ENCODE peak calls at places on chromosomes 7 and 10, in ten cellular contexts. T is breast epithelium, X is NB4, A is GM12892, G is adrenal gland, D is A549, C is uterus, N is lower leg skin, F is endothelial cell of umbilical vein, H is ovary. J is an unnamed sample.

GRCh38 chr7:34165927-34166550 is 260.7 kb downstream of the BMPER start:
- DNase-seq in T (no peak), X (peak; percentile 44), A (no peak), G (no peak), D (peak; percentile 30), C (no peak), N (no peak), F (peak; percentile 37), H (no peak), J (peak; percentile 12)

GRCh38 chr10:98956576-98957260 is 278.9 kb downstream of the HPSE2 start:
- DNase-seq in T (no peak), X (peak; percentile 7), A (no peak), G (no peak), D (no peak), C (no peak), N (no peak), F (no peak), H (no peak), J (no peak)

GRCh38 chr10:114779803-114780609 is 41.6 kb upstream of the FHIP2A start:
- DNase-seq in T (no peak), X (peak; percentile 22), A (no peak), G (no peak), D (peak; percentile 40), C (no peak), N (no peak), F (peak; percentile 97), H (no peak), J (no peak)

GRCh38 chr10:84263716-84264115 is 18.9 kb downstream of the RGR start:
- DNase-seq in T (no peak), X (no peak), A (no peak), G (no peak), D (no peak), C (no peak), N (peak; percentile 31), F (no peak), H (no peak), J (no peak)

GRCh38 chr10:132245056-132245455 is 58.3 kb downstream of the DPYSL4 start:
- DNase-seq in T (no peak), X (no peak), A (no peak), G (no peak), D (no peak), C (no peak), N (no peak), F (no peak), H (no peak), J (no peak)

GRCh38 chr7:143811-144453 is 48.4 kb upstream of the FAM20C start:
- DNase-seq in T (no peak), X (no peak), A (no peak), G (peak; percentile 14), D (no peak), C (peak; percentile 11), N (no peak), F (no peak), H (no peak), J (no peak)

GRCh38 chr7:14123923-14124322 is 134.5 kb upstream of the ETV1 start:
- DNase-seq in T (no peak), X (no peak), A (no peak), G (no peak), D (no peak), C (no peak), N (no peak), F (no peak), H (no peak), J (no peak)

GRCh38 chr7:125834421-125834820 is 904.8 kb upstream of the POT1 start:
- DNase-seq in T (no peak), X (no peak), A (no peak), G (no peak), D (no peak), C (no peak), N (no peak), F (no peak), H (no peak), J (no peak)

GRCh38 chr7:30321089-30321991 is 36.9 kb downstream of the ZNRF2 start:
- DNase-seq in T (no peak), X (peak; percentile 29), A (no peak), G (no peak), D (no peak), C (no peak), N (no peak), F (no peak), H (no peak), J (no peak)

GRCh38 chr10:54815583-54815982 is 14.6 kb upstream of the PCDH15 start:
- DNase-seq in T (no peak), X (no peak), A (no peak), G (no peak), D (no peak), C (no peak), N (no peak), F (no peak), H (no peak), J (no peak)

GRCh38 chr7:104982773-104983619 is 31.0 kb upstream of the KMT2E start:
- DNase-seq in T (no peak), X (no peak), A (no peak), G (no peak), D (no peak), C (no peak), N (no peak), F (no peak), H (no peak), J (no peak)

GRCh38 chr7:127251458-127252379 is 1.0 kb downstream of the GRM8 start:
- DNase-seq in T (no peak), X (no peak), A (peak; percentile 37), G (peak; percentile 17), D (peak; percentile 15), C (no peak), N (no peak), F (no peak), H (no peak), J (no peak)

GRCh38 chr10:35511649-35512048 is 93.5 kb upstream of the GJD4 start:
- DNase-seq in T (no peak), X (peak; percentile 12), A (no peak), G (no peak), D (no peak), C (no peak), N (no peak), F (no peak), H (no peak), J (no peak)

GRCh38 chr7:50851451-50851850 is 68.8 kb upstream of the GRB10 start:
- DNase-seq in T (no peak), X (no peak), A (no peak), G (no peak), D (no peak), C (no peak), N (peak; percentile 56), F (no peak), H (no peak), J (no peak)

GRCh38 chr7:97512441-97513207 is 219.3 kb upstream of the TAC1 start:
- DNase-seq in T (no peak), X (no peak), A (no peak), G (no peak), D (no peak), C (no peak), N (no peak), F (no peak), H (no peak), J (no peak)

DNA sequence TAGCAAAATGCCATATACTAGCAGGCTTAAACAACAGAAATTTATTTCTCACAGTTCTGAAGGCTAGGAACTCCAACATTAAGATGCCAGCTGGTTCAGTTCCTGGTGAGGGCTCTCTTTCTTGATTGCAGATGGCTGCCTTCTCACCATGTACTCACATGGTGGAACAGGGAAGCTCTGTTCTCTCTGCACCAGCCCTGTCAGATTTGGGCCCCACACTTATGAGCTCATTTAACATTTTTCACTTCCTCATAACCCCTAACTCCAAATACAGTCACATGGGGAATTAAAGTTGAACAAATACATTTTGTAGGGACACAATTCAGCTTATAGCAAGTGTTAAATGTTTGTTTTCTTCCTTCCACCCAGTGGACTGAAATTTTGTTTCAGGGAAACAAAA is 218.6 kb upstream of the TAC1 start:
- DNase-seq in T (no peak), X (peak; percentile 8), A (no peak), G (no peak), D (no peak), C (no peak), N (no peak), F (no peak), H (no peak), J (no peak)
- TF ChIP-seq POLR2A in T (no peak), X (no peak), A (no peak), G (no peak), D (no peak), C (no peak), N (no peak), F (no peak), H (no peak), J (no peak)

GRCh38 chr7:27155816-27156507 is 513 bp downstream of the HOXA7 start:
- DNase-seq in T (peak; percentile 19), X (peak; percentile 56), A (no peak), G (peak; percentile 54), D (no peak), C (peak; percentile 54), N (peak; percentile 89), F (peak; percentile 79), H (no peak), J (no peak)
- TF ChIP-seq POLR2A in T (no peak), X (no peak), A (no peak), G (no peak), D (peak; percentile 33), C (no peak), N (no peak), F (peak; percentile 8), H (no peak), J (no peak)

DNA sequence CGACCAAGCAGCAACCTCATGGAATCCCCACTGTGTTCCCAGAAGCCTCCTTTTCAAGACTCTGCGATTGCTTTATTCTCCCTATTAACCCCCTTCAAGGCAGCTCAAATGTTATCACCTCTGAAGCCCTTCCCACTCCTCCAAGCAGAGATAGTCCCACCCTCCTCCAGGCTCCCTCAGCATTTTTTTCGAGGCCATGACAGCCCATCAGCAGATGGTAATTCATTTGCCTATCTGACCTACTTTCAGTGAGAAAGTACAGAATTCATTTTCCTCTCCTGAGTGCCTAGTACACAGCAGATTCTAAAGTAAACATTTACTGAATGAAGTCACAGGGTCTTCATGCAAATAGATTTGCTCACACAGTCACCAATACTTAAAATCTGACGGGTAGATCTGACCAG is 47.8 kb downstream of the HERPUD2 start:
- DNase-seq in T (no peak), X (no peak), A (no peak), G (peak; percentile 31), D (no peak), C (no peak), N (no peak), F (peak; percentile 24), H (no peak), J (peak; percentile 39)
- TF ChIP-seq POLR2A in T (no peak), X (no peak), A (no peak), G (no peak), D (no peak), C (no peak), N (no peak), F (no peak), H (no peak), J (no peak)

GRCh38 chr10:102930720-102931119 is 12.6 kb downstream of the CNNM2 start:
- DNase-seq in T (no peak), X (no peak), A (no peak), G (no peak), D (no peak), C (no peak), N (no peak), F (no peak), H (no peak), J (no peak)

GRCh38 chr10:102931643-102932042 is 13.5 kb downstream of the CNNM2 start:
- DNase-seq in T (no peak), X (no peak), A (no peak), G (no peak), D (no peak), C (no peak), N (no peak), F (no peak), H (no peak), J (no peak)

GRCh38 chr10:102927311-102928010 is 9.4 kb downstream of the CNNM2 start:
- DNase-seq in T (no peak), X (peak; percentile 87), A (no peak), G (no peak), D (no peak), C (no peak), N (no peak), F (no peak), H (no peak), J (peak; percentile 27)

GRCh38 chr10:102926842-102927241 is 8.7 kb downstream of the CNNM2 start:
- DNase-seq in T (no peak), X (no peak), A (no peak), G (no peak), D (no peak), C (no peak), N (no peak), F (no peak), H (no peak), J (no peak)
- TF ChIP-seq POLR2A in T (no peak), X (no peak), A (no peak), G (no peak), D (no peak), C (no peak), N (no peak), F (no peak), H (no peak), J (no peak)